ENCODE peak calls at places on chromosome 14, in four cellular contexts. Q is sigmoid colon, R is ovary, E is thoracic aorta. K is an unnamed sample.

GRCh38 chr14:62800577-62800976 is 244.7 kb downstream of the KCNH5 start:
- DNase-seq in Q (no peak), R (no peak), E (no peak), K (no peak)

GRCh38 chr14:96400495-96400894 is 8.6 kb downstream of the AK7 start:
- DNase-seq in Q (no peak), R (no peak), E (no peak), K (no peak)

GRCh38 chr14:103296007-103296406 is 38.0 kb upstream of the EIF5 start:
- DNase-seq in Q (peak; percentile 2), R (no peak), E (no peak), K (no peak)

GRCh38 chr14:21036746-21037145 is 2.1 kb upstream of the RNASE13 start:
- DNase-seq in Q (no peak), R (no peak), E (no peak), K (peak; percentile 61)

GRCh38 chr14:104938436-104938835 is 13.8 kb downstream of the PLD4 start:
- DNase-seq in Q (no peak), R (no peak), E (no peak), K (no peak)

GRCh38 chr14:24259282-24260025 is 3.5 kb downstream of the TGM1 start:
- DNase-seq in Q (no peak), R (peak; percentile 45), E (no peak), K (no peak)

GRCh38 chr14:51490205-51490604 is 161.5 kb upstream of the FRMD6 start:
- DNase-seq in Q (no peak), R (no peak), E (no peak), K (no peak)

GRCh38 chr14:55328317-55328716 is 57.1 kb downstream of the FBXO34 start:
- DNase-seq in Q (no peak), R (no peak), E (no peak), K (no peak)

GRCh38 chr14:23183479-23183878 is at the start of gene SLC7A8:
- DNase-seq in Q (peak; percentile 82), R (peak; percentile 89), E (no peak), K (peak; percentile 47)

GRCh38 chr14:35197015-35197414 is 74.7 kb downstream of the PRORP start:
- DNase-seq in Q (no peak), R (no peak), E (no peak), K (no peak)

GRCh38 chr14:72608391-72609204 is 285.3 kb downstream of the DPF3 start:
- DNase-seq in Q (no peak), R (no peak), E (no peak), K (no peak)

GRCh38 chr14:43001729-43002128 is 1395.1 kb downstream of the LRFN5 start:
- DNase-seq in Q (no peak), R (no peak), E (no peak), K (no peak)

GRCh38 chr14:58814476-58814875 is 176.7 kb downstream of the DACT1 start:
- DNase-seq in Q (no peak), R (no peak), E (no peak), K (no peak)

GRCh38 chr14:51953996-51954395 is 35.4 kb upstream of the RTRAF start:
- DNase-seq in Q (no peak), R (no peak), E (no peak), K (no peak)

GRCh38 chr14:58907803-58908202 is 270.0 kb downstream of the DACT1 start:
- DNase-seq in Q (no peak), R (no peak), E (no peak), K (no peak)

GRCh38 chr14:60396718-60397343 is 89.0 kb downstream of the C14orf39 start:
- DNase-seq in Q (no peak), R (no peak), E (no peak), K (no peak)

GRCh38 chr14:22558221-22558913 is 30.7 kb downstream of the DAD1 start:
- DNase-seq in Q (no peak), R (no peak), E (no peak), K (no peak)

GRCh38 chr14:52348796-52349195 is 34.7 kb downstream of the PTGER2 start:
- DNase-seq in Q (no peak), R (no peak), E (no peak), K (no peak)

GRCh38 chr14:33847066-33847465 is 103.8 kb downstream of the EGLN3 start:
- DNase-seq in Q (no peak), R (no peak), E (no peak), K (no peak)

GRCh38 chr14:72383869-72384268 is 451.6 kb downstream of the RGS6 start:
- DNase-seq in Q (no peak), R (no peak), E (no peak), K (no peak)

GRCh38 chr14:73591690-73592448 is at the start of gene ACOT4:
- DNase-seq in Q (peak; percentile 58), R (no peak), E (no peak), K (no peak)

GRCh38 chr14:21071225-21072041 is 1.3 kb downstream of the ARHGEF40 start:
- DNase-seq in Q (peak; percentile 94), R (peak; percentile 87), E (peak; percentile 71), K (peak; percentile 65)

GRCh38 chr14:21496453-21496852 is 14.7 kb downstream of the METTL3 start:
- DNase-seq in Q (no peak), R (no peak), E (no peak), K (peak; percentile 21)

GRCh38 chr14:61154606-61155005 is 126.5 kb downstream of the TMEM30B start:
- DNase-seq in Q (no peak), R (no peak), E (no peak), K (no peak)

GRCh38 chr14:89833120-89833521 is 121.4 kb downstream of the EFCAB11 start:
- DNase-seq in Q (no peak), R (no peak), E (no peak), K (no peak)

GRCh38 chr14:81394739-81395138 is 5.4 kb downstream of the STON2 start:
- DNase-seq in Q (no peak), R (no peak), E (no peak), K (no peak)
- H3K4me1 ChIP-seq in Q (no peaks in the 10 kb centered on the region), R (peaks cover 2% of the 10 kb centered on the region), E (no peaks in the 10 kb centered on the region), K (peaks cover 10% of the 10 kb centered on the region)

GRCh38 chr14:64760146-64760755 is 56.0 kb downstream of the PLEKHG3 start:
- DNase-seq in Q (no peak), R (peak; percentile 20), E (no peak), K (no peak)

GRCh38 chr14:64760916-64761315 is 56.7 kb downstream of the PLEKHG3 start:
- DNase-seq in Q (no peak), R (peak; percentile 8), E (no peak), K (no peak)

GRCh38 chr14:64762044-64763034 is 58.1 kb downstream of the PLEKHG3 start:
- DNase-seq in Q (peak; percentile 93), R (peak; percentile 97), E (no peak), K (peak; percentile 61)

GRCh38 chr14:64763089-64763782 is 59.0 kb downstream of the PLEKHG3 start:
- DNase-seq in Q (no peak), R (no peak), E (no peak), K (no peak)

DNA sequence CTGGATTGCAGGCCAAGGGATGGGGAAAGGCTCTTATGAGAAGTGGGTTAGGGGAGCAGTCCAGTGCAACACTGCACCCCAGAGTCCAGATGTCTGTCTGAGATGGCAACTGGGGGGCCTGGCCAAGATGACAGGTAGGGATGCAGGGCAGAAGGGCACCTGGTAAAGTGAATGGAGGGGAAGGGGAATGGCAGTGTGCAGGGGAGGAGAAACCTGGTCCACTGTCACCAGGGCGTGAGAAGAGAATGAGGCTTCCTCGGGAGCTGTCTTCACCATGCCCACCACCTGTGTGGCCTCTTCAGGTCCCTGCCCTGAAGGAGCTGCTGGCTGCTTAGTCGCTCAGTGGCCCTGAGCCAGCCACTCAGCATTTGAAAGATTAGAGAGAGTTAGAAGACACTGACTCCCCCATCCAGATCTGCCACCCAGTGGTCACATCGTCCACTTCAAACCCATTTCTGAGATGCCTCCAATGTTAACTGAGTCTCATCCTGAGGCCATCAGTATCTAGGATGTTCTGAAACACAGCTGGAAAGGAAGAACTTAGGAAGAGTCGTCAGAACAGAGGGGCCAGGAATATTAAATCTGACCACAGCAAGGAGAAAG is 57.3 kb downstream of the PLEKHG3 start:
- DNase-seq in Q (no peak), R (peak; percentile 54), E (no peak), K (no peak)
- H3K27ac ChIP-seq in Q (peak overlapping the region; percentile 78), R (peak overlapping the region; percentile 73), E (peak overlapping the region; percentile 75), K (peak overlapping the region; percentile 74)

GRCh38 chr14:93082576-93083001 is 33.1 kb downstream of the ITPK1 start:
- DNase-seq in Q (no peak), R (no peak), E (no peak), K (no peak)

GRCh38 chr14:93079321-93079720 is 36.4 kb downstream of the ITPK1 start:
- DNase-seq in Q (no peak), R (no peak), E (no peak), K (no peak)

GRCh38 chr14:93078830-93079229 is 36.9 kb downstream of the ITPK1 start:
- DNase-seq in Q (no peak), R (no peak), E (no peak), K (no peak)

GRCh38 chr14:93081875-93082570 is 33.7 kb downstream of the ITPK1 start:
- DNase-seq in Q (no peak), R (no peak), E (no peak), K (no peak)

GRCh38 chr14:93079865-93080403 is 35.8 kb downstream of the ITPK1 start:
- DNase-seq in Q (no peak), R (no peak), E (no peak), K (no peak)
- H3K4me1 ChIP-seq in Q (no peaks in the 10 kb centered on the region), R (no peaks in the 10 kb centered on the region), E (peaks cover 19% of the 10 kb centered on the region), K (peaks cover 7% of the 10 kb centered on the region)

GRCh38 chr14:63922696-63923421 is 70.1 kb downstream of the SYNE2 start:
- DNase-seq in Q (no peak), R (no peak), E (no peak), K (no peak)

GRCh38 chr14:63926641-63927040 is 73.8 kb downstream of the SYNE2 start:
- DNase-seq in Q (no peak), R (no peak), E (no peak), K (no peak)

GRCh38 chr14:63924375-63924774 is 71.6 kb downstream of the SYNE2 start:
- DNase-seq in Q (no peak), R (no peak), E (no peak), K (no peak)

GRCh38 chr14:63918411-63918810 is 65.6 kb downstream of the SYNE2 start:
- DNase-seq in Q (no peak), R (no peak), E (no peak), K (no peak)

DNA sequence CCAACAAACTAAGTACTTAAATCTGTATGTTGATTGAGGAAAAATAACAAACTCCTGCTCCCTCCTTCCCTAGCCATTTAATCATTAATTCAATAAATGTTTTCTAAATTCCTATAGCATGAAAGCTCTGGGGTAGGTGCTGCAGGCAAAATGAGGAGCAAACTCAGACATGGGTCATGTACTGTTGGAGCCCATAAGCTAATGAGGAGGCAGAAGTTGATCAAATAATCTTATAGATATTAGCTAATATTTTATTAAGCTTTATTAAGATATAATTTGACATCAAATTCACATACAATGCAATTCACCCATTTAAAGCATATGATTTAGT is 70.6 kb downstream of the SYNE2 start:
- DNase-seq in Q (no peak), R (no peak), E (no peak), K (no peak)
- H3K27ac ChIP-seq in Q (peak overlapping the region; percentile 35), R (no peak overlapping the region), E (peak overlapping the region; percentile 63), K (no peak overlapping the region)

K was measured in gastrocnemius medialis.